ENCODE peak calls at places on chromosomes 7 and 10, in ten cellular contexts. F is kidney; O is CD8-positive, alpha-beta memory T cell; V is lower lobe of right lung; Y is H7; B is suprapubic skin; D is effector memory CD4-positive, alpha-beta T cell; U is brain microvascular endothelial cell; Z is left lung; J is SJSA1. K is an unnamed sample.

GRCh38 chr7:11524476-11525398 is 307.3 kb downstream of the THSD7A start:
- DNase-seq in F (no peak), O (no peak), Z (no peak), D (no peak), V (no peak), B (no peak), U (no peak), J (no peak), Y (no peak), K (no peak)

GRCh38 chr10:92847185-92847864 is 995 bp upstream of the EXOC6 start:
- DNase-seq in Y (no peak), Z (no peak), O (no peak), B (no peak), V (no peak), J (no peak), U (peak; percentile 32), D (no peak), F (no peak), K (peak; percentile 83)

GRCh38 chr10:132676193-132676891 is 109.6 kb downstream of the NKX6-2 start:
- DNase-seq in D (no peak), J (no peak), U (no peak), O (peak; percentile 29), Z (peak; percentile 19), Y (no peak), V (peak; percentile 38), B (peak; percentile 31), F (peak; percentile 58), K (no peak)

GRCh38 chr10:4981722-4982471 is 18.7 kb downstream of the AKR1C1 start:
- DNase-seq in O (no peak), V (peak; percentile 57), F (no peak), D (no peak), U (no peak), B (no peak), Y (peak; percentile 47), J (peak; percentile 12), Z (no peak), K (peak; percentile 70)

GRCh38 chr10:59435707-59436106 is 73.4 kb upstream of the FAM13C start:
- DNase-seq in B (no peak), U (peak; percentile 22), F (no peak), Z (no peak), Y (no peak), V (no peak), O (no peak), D (no peak), J (peak; percentile 47), K (no peak)

GRCh38 chr7:47973739-47974138 is 5.7 kb downstream of the HUS1 start:
- DNase-seq in Z (no peak), B (no peak), F (no peak), Y (no peak), U (no peak), J (no peak), D (no peak), V (no peak), O (no peak), K (no peak)

GRCh38 chr7:44587843-44588711 is 6.0 kb upstream of the TMED4 start:
- DNase-seq in Z (peak; percentile 29), Y (peak; percentile 14), F (no peak), U (peak; percentile 63), D (peak; percentile 26), V (no peak), J (peak; percentile 62), O (peak; percentile 66), B (no peak), K (peak; percentile 66)

GRCh38 chr7:99272476-99273045 is at the start of gene MYH16:
- DNase-seq in Y (no peak), D (no peak), Z (no peak), O (no peak), F (no peak), V (no peak), J (no peak), B (no peak), U (no peak), K (peak; percentile 74)

GRCh38 chr7:133887459-133887858 is 239.7 kb upstream of the LRGUK start:
- DNase-seq in Z (no peak), U (no peak), V (no peak), J (no peak), B (no peak), D (no peak), O (no peak), Y (no peak), F (no peak), K (peak; percentile 16)

GRCh38 chr7:43646603-43647313 is 63.9 kb downstream of the STK17A start:
- DNase-seq in Y (no peak), U (peak; percentile 64), B (no peak), O (no peak), J (peak; percentile 31), Z (no peak), D (no peak), V (no peak), F (no peak), K (no peak)

DNA sequence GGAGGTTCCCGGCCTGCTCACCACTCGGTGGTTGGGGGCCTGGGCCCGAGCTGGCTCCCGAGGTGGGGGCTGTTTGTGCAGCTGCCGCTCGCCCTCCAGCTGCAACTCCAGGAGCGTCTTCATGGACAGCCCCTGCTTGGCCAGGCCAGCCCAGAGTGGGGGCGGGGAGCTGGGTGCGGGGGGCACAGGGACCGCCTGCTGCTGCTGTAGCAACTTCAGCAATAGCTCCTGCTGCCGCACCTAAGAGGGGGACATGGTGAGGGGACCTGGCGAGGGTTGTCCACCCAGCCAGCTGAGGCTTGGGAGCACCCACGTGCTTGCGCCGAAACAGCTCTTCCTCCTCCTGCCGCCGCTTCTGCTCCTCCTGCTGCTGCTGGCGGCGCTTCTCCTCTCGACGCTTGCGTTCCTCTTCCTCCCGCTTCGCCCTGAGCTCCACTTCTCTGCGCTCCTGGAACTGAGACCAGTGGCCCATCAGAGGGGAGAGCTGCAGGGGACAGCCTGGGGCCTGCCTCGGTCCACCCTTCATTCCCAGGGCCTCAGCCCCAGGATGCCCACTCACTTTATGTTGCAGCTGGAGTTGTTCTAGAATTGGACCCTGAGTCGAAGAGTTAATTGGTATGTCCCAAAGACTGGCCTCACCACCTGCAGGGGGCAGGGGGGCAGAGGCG is 9.6 kb downstream of the GNB2 start:
- DNase-seq in V (peak; percentile 46), O (no peak), Y (no peak), Z (no peak), F (peak; percentile 78), J (no peak), U (no peak), D (no peak), B (no peak), K (no peak)
- H3K36me3 ChIP-seq in V (peaks cover 100% of the 10 kb centered on the region), O (peaks cover 16% of the 10 kb centered on the region), Y (peaks cover 28% of the 10 kb centered on the region), Z (no peaks in the 10 kb centered on the region), F (peaks cover 16% of the 10 kb centered on the region), J (peaks cover 87% of the 10 kb centered on the region), U (peaks cover 76% of the 10 kb centered on the region), D (peaks cover 80% of the 10 kb centered on the region), B (peaks cover 85% of the 10 kb centered on the region), K (peaks cover 32% of the 10 kb centered on the region)

GRCh38 chr10:31509989-31510388 is 191.0 kb downstream of the ZEB1 start:
- DNase-seq in V (no peak), Y (no peak), F (no peak), D (no peak), U (no peak), Z (no peak), J (no peak), O (no peak), B (no peak), K (peak; percentile 2)
- H3K36me3 ChIP-seq in V (peaks cover 20% of the 10 kb centered on the region), Y (no peaks in the 10 kb centered on the region), F (no peaks in the 10 kb centered on the region), D (peaks cover 42% of the 10 kb centered on the region), U (peaks cover 5% of the 10 kb centered on the region), Z (no peaks in the 10 kb centered on the region), J (peaks cover 75% of the 10 kb centered on the region), O (peaks cover 10% of the 10 kb centered on the region), B (peaks cover 14% of the 10 kb centered on the region), K (no peaks in the 10 kb centered on the region)

GRCh38 chr10:123909866-123910265 is 18.3 kb upstream of the CPXM2 start:
- DNase-seq in U (no peak), J (no peak), F (no peak), B (no peak), O (no peak), Y (no peak), D (no peak), V (no peak), Z (no peak), K (no peak)

GRCh38 chr10:123911866-123912265 is 20.3 kb upstream of the CPXM2 start:
- DNase-seq in Z (no peak), U (no peak), V (no peak), D (no peak), F (no peak), J (no peak), O (no peak), Y (no peak), B (no peak), K (no peak)

GRCh38 chr10:123904834-123905409 is 13.3 kb upstream of the CPXM2 start:
- DNase-seq in Y (peak; percentile 58), Z (no peak), F (no peak), J (no peak), O (no peak), U (no peak), V (no peak), B (no peak), D (no peak), K (no peak)

GRCh38 chr10:123908379-123908778 is 16.8 kb upstream of the CPXM2 start:
- DNase-seq in V (no peak), Y (no peak), D (no peak), F (no peak), J (no peak), B (no peak), U (no peak), O (no peak), Z (no peak), K (no peak)

GRCh38 chr10:123906884-123907652 is 15.5 kb upstream of the CPXM2 start:
- DNase-seq in Y (no peak), D (no peak), B (no peak), J (no peak), F (no peak), V (no peak), U (no peak), Z (no peak), O (no peak), K (no peak)
- H3K36me3 ChIP-seq in Y (no peaks in the 10 kb centered on the region), D (no peaks in the 10 kb centered on the region), B (no peaks in the 10 kb centered on the region), J (no peaks in the 10 kb centered on the region), F (no peaks in the 10 kb centered on the region), V (no peaks in the 10 kb centered on the region), U (no peaks in the 10 kb centered on the region), Z (no peaks in the 10 kb centered on the region), O (no peaks in the 10 kb centered on the region), K (no peaks in the 10 kb centered on the region)

GRCh38 chr10:122974034-122974433 is 6.2 kb upstream of the PSTK start:
- DNase-seq in O (no peak), D (no peak), Y (no peak), V (no peak), U (no peak), B (no peak), Z (no peak), J (no peak), F (no peak), K (no peak)

GRCh38 chr10:122974543-122975064 is 5.6 kb upstream of the PSTK start:
- DNase-seq in V (no peak), O (no peak), Y (no peak), D (no peak), Z (no peak), U (no peak), J (no peak), F (no peak), B (no peak), K (no peak)

GRCh38 chr10:122966879-122967278 is 12.9 kb upstream of the C10orf88 start:
- DNase-seq in F (no peak), Z (no peak), B (no peak), Y (no peak), O (no peak), U (no peak), J (no peak), V (no peak), D (no peak), K (no peak)

DNA sequence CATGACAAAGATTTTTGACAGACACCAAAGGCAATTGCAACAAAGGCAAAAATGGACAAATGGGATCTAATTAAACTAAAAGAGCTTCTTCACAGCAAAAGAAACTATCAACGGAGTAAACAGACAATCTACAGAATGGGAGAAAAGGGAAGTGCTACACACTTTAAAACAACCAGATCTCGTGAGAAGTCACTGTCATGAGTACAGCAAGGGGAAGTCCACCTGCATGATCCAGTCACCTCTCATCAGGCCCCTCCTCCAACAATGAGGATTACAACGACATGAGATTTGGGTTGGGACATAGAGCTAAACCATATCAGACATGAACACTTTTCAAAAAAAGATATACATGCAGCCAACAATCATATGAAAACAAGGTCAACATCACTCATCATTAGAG is 11.5 kb upstream of the PSTK start:
- DNase-seq in Y (no peak), Z (no peak), V (no peak), U (no peak), B (no peak), J (no peak), O (no peak), D (no peak), F (no peak), K (no peak)
- H3K36me3 ChIP-seq in Y (no peaks in the 10 kb centered on the region), Z (no peaks in the 10 kb centered on the region), V (no peaks in the 10 kb centered on the region), U (no peaks in the 10 kb centered on the region), B (no peaks in the 10 kb centered on the region), J (no peaks in the 10 kb centered on the region), O (no peaks in the 10 kb centered on the region), D (no peaks in the 10 kb centered on the region), F (no peaks in the 10 kb centered on the region), K (no peaks in the 10 kb centered on the region)